ENCODE peak calls at places on chromosomes 1 and 21, in nine cellular contexts. E, N, H, F, I, J, B, Z and W are unnamed samples.
A peak's percentile ranks its signal among the peaks of the same experiment; 100 is the strongest.

GRCh38 chr1:238465449-238465848 is 574.7 kb upstream of the ZP4 start:
- DNase-seq in E (no peak), N (no peak), H (no peak), F (no peak), I (no peak), J (no peak), B (no peak), Z (no peak), W (no peak)

GRCh38 chr1:8315573-8316475 is 2.1 kb upstream of the SLC45A1 start:
- DNase-seq in E (peak; percentile 82), N (no peak), H (no peak), F (no peak), I (no peak), J (no peak), B (no peak), Z (no peak), W (peak; percentile 59)

GRCh38 chr1:81004011-81004410 is 796.7 kb upstream of the ADGRL2 start:
- DNase-seq in E (no peak), N (no peak), H (no peak), F (no peak), I (no peak), J (peak; percentile 34), B (no peak), Z (no peak), W (no peak)

GRCh38 chr1:155093938-155094621 is 15.4 kb downstream of the EFNA3 start:
- DNase-seq in E (peak; percentile 70), N (no peak), H (no peak), F (no peak), I (no peak), J (peak; percentile 40), B (peak; percentile 46), Z (peak; percentile 46), W (peak; percentile 68)

GRCh38 chr1:176656257-176656995 is 193.5 kb downstream of the PAPPA2 start:
- DNase-seq in E (no peak), N (peak; percentile 30), H (no peak), F (no peak), I (no peak), J (no peak), B (no peak), Z (no peak), W (no peak)

GRCh38 chr1:153805042-153805745 is 30.0 kb downstream of the SLC27A3 start:
- DNase-seq in E (no peak), N (peak; percentile 64), H (no peak), F (peak; percentile 46), I (peak; percentile 21), J (no peak), B (no peak), Z (no peak), W (peak; percentile 73)

GRCh38 chr1:77905603-77906002 is 17.2 kb downstream of the NEXN start:
- DNase-seq in E (no peak), N (no peak), H (no peak), F (no peak), I (no peak), J (no peak), B (no peak), Z (no peak), W (no peak)

GRCh38 chr1:164748253-164748899 is 189.4 kb downstream of the PBX1 start:
- DNase-seq in E (no peak), N (peak; percentile 63), H (no peak), F (no peak), I (no peak), J (peak; percentile 33), B (no peak), Z (no peak), W (no peak)

GRCh38 chr21:42264245-42265195 is 45.6 kb downstream of the ABCG1 start:
- DNase-seq in E (no peak), N (no peak), H (no peak), F (no peak), I (no peak), J (no peak), B (no peak), Z (no peak), W (no peak)

GRCh38 chr1:1770102-1770501 is 8.2 kb downstream of the NADK start:
- DNase-seq in E (no peak), N (no peak), H (no peak), F (no peak), I (no peak), J (no peak), B (peak; percentile 3), Z (no peak), W (no peak)

GRCh38 chr1:31215083-31215570 is 24.6 kb downstream of the NKAIN1 start:
- DNase-seq in E (no peak), N (no peak), H (no peak), F (no peak), I (no peak), J (no peak), B (no peak), Z (no peak), W (no peak)

GRCh38 chr1:167627865-167628641 is 2.0 kb upstream of the RCSD1 start:
- DNase-seq in E (no peak), N (no peak), H (no peak), F (no peak), I (peak; percentile 66), J (no peak), B (no peak), Z (no peak), W (peak; percentile 62)

GRCh38 chr1:9382923-9383491 is 90.3 kb downstream of the SPSB1 start:
- DNase-seq in E (peak; percentile 69), N (no peak), H (no peak), F (no peak), I (no peak), J (peak; percentile 30), B (no peak), Z (no peak), W (no peak)

GRCh38 chr1:111739984-111740765 is 980 bp upstream of the INKA2 start:
- DNase-seq in E (peak; percentile 93), N (peak; percentile 72), H (peak; percentile 72), F (no peak), I (no peak), J (peak; percentile 83), B (peak; percentile 94), Z (peak; percentile 40), W (peak; percentile 20)

GRCh38 chr1:111737216-111738132 is 1.7 kb downstream of the INKA2 start:
- DNase-seq in E (no peak), N (no peak), H (no peak), F (no peak), I (no peak), J (no peak), B (no peak), Z (no peak), W (no peak)

GRCh38 chr1:111738436-111739221 is 566 bp downstream of the INKA2 start:
- DNase-seq in E (peak; percentile 88), N (peak; percentile 67), H (peak; percentile 81), F (peak; percentile 74), I (peak; percentile 27), J (peak; percentile 85), B (peak; percentile 92), Z (peak; percentile 59), W (peak; percentile 61)

GRCh38 chr1:111738133-111738435 is 1.1 kb downstream of the INKA2 start:
- DNase-seq in E (no peak), N (no peak), H (no peak), F (no peak), I (no peak), J (no peak), B (no peak), Z (no peak), W (no peak)

DNA sequence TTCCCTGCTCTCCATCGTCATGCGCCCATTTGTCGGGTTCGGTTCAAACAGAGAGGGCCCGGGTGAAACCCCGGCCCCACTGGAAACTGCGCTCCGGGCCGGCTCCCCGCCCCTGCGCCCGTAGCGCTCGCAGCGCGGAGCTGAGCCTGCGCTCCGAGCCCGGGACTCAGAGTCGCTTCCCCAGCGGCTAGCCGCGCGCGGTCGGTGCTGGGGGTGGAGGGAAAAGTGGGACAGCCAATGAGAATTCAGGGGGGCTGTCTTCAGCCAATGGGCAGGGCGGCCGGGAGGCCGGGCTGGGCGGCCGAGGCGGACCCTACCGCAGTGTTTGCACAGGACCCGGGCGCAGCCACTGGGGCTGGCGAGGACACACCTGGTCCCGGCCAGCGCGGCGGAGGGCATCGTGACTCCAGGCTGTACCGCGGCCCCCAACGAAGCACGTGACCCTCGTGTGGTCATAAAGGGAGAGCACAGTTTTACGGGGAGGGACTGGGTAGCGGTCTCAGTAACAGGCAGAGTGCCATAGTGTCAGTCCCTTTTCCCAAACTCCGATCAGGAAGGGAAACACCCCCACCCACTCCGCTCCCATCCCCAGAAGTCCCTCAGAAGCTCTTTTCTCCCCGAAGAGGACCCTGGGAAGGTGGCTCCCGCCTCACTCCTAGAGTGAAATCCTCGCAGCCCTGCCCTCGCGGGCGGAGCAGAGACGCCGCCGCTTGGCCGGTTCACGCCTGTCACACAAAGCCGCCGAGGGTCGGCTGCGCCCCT is at the start of gene INKA2:
- DNase-seq in E (peak; percentile 97), N (peak; percentile 90), H (peak; percentile 91), F (peak; percentile 92), I (peak; percentile 53), J (peak; percentile 94), B (peak; percentile 95), Z (peak; percentile 83), W (peak; percentile 88)
- H3K27ac ChIP-seq in E (peak within 1 kb of the TSS; percentile 96), N (peak within 1 kb of the TSS; percentile 96), H (peak within 1 kb of the TSS; percentile 95), F (peak within 1 kb of the TSS; percentile 60), I (no peak within 1 kb of the TSS), J (peak within 1 kb of the TSS; percentile 100), B (peak within 1 kb of the TSS; percentile 95), Z (peak within 1 kb of the TSS; percentile 67), W (peak within 1 kb of the TSS; percentile 38)

GRCh38 chr1:25906644-25907300 is 553 bp upstream of the STMN1 start:
- DNase-seq in E (peak; percentile 76), N (peak; percentile 24), H (peak; percentile 45), F (no peak), I (no peak), J (no peak), B (peak; percentile 79), Z (peak; percentile 40), W (peak; percentile 43)
- H3K27ac ChIP-seq in E (peak overlapping the region; percentile 98), N (peak overlapping the region; percentile 83), H (peak overlapping the region; percentile 93), F (no peak overlapping the region), I (peak overlapping the region; percentile 65), J (peak overlapping the region; percentile 59), B (peak overlapping the region; percentile 25), Z (peak overlapping the region; percentile 54), W (no peak overlapping the region)

GRCh38 chr1:12149791-12150175 is 17.0 kb upstream of the TNFRSF1B start:
- DNase-seq in E (no peak), N (no peak), H (no peak), F (no peak), I (no peak), J (no peak), B (no peak), Z (no peak), W (no peak)
- H3K27ac ChIP-seq in E (no peak overlapping the region), N (no peak overlapping the region), H (no peak overlapping the region), F (peak overlapping the region; percentile 95), I (peak overlapping the region; percentile 58), J (no peak overlapping the region), B (no peak overlapping the region), Z (no peak overlapping the region), W (peak overlapping the region; percentile 88)

DNA sequence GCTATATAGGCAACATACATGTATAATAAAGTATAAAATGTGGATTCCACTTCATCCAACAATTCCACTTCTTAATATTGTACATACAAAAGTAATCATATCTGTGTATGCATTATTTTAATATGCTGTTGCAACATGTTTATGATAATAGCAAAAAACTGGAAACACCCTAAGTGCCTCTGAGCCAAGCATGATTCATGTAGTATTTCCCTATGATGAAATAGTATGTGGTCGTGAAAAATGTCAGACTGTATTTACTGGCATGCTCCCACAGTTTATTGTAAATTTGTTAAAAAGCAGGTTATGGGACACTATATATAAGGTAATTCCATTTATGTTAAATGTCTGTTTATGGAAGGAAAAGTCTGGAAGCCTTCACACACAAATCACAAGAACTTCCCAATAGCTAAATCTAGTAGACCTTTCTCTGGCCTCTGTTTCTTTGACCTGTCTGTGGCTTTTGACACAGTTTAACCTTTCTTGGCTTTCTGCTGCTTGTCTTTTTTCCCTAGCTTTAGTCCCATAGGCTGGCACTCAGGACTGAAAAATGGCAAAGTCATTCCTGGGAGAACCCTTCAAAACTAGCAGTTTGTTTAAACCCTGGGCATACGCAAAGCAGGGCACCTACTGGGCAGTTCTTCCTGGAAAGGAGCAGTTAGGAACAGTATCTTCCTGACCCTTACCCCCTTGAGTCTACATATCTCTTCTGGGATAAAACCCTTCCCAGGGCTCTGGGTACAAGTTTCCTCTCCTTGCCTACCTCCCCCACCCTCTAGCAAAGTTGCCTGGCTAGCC is 65.5 kb upstream of the ARTN start:
- DNase-seq in E (no peak), N (no peak), H (no peak), F (no peak), I (no peak), J (no peak), B (no peak), Z (no peak), W (peak; percentile 6)
- H3K27ac ChIP-seq in E (no peak overlapping the region), N (peak overlapping the region; percentile 61), H (no peak overlapping the region), F (no peak overlapping the region), I (no peak overlapping the region), J (peak overlapping the region; percentile 60), B (no peak overlapping the region), Z (no peak overlapping the region), W (no peak overlapping the region)